ENCODE peak calls at places on chromosomes 3 and 15, in ten cellular contexts. O, H, F, G, A, L, U, N, W and Z are unnamed samples. For H3K4me1, the result is how much of the 10 kb centered on the place peaks cover.

GRCh38 chr3:97359958-97360357 is 404.6 kb upstream of the ARL6 start:
- DNase-seq in O (no peak), H (no peak), F (no peak), G (no peak), A (no peak), L (no peak), U (no peak), N (no peak), W (no peak), Z (no peak)

GRCh38 chr3:4633078-4634004 is 140.2 kb downstream of the ITPR1 start:
- DNase-seq in O (no peak), H (no peak), F (peak), G (no peak), A (no peak), L (no peak), U (peak), N (no peak), W (peak), Z (peak)

GRCh38 chr3:179186426-179186825 is 38.3 kb downstream of the PIK3CA start:
- DNase-seq in O (no peak), H (no peak), F (no peak), G (no peak), A (no peak), L (no peak), U (no peak), N (no peak), W (no peak), Z (no peak)

GRCh38 chr3:51970606-51971300 is 3.1 kb downstream of the ABHD14B start:
- DNase-seq in O (no peak), H (peak), F (no peak), G (peak), A (peak), L (no peak), U (no peak), N (no peak), W (no peak), Z (no peak)

GRCh38 chr3:46660543-46661523 is 32.6 kb downstream of the ALS2CL start:
- DNase-seq in O (no peak), H (no peak), F (no peak), G (no peak), A (no peak), L (peak), U (peak), N (peak), W (no peak), Z (peak)

GRCh38 chr3:110533089-110533488 is 538.5 kb upstream of the NECTIN3 start:
- DNase-seq in O (no peak), H (no peak), F (no peak), G (peak), A (peak), L (no peak), U (no peak), N (no peak), W (no peak), Z (no peak)

GRCh38 chr15:85754993-85755392 is 39.7 kb downstream of the KLHL25 start:
- DNase-seq in O (no peak), H (no peak), F (no peak), G (peak), A (peak), L (peak), U (no peak), N (no peak), W (no peak), Z (peak)

GRCh38 chr15:29208352-29208751 is 61.3 kb downstream of the NSMCE3 start:
- DNase-seq in O (no peak), H (no peak), F (no peak), G (no peak), A (no peak), L (no peak), U (no peak), N (no peak), W (peak), Z (no peak)

GRCh38 chr3:184737641-184738518 is 26.0 kb upstream of the MAGEF1 start:
- DNase-seq in O (no peak), H (no peak), F (peak), G (no peak), A (no peak), L (peak), U (peak), N (no peak), W (no peak), Z (peak)

GRCh38 chr3:115245437-115245836 is 98.3 kb upstream of the ZBTB20 start:
- DNase-seq in O (no peak), H (no peak), F (peak), G (no peak), A (no peak), L (no peak), U (peak), N (no peak), W (no peak), Z (peak)

GRCh38 chr3:15860014-15860934 is 62.5 kb upstream of the ANKRD28 start:
- DNase-seq in O (peak), H (peak), F (peak), G (peak), A (peak), L (no peak), U (peak), N (peak), W (peak), Z (peak)

GRCh38 chr3:2937055-2937454 is 173.1 kb downstream of the IL5RA start:
- DNase-seq in O (no peak), H (no peak), F (no peak), G (no peak), A (no peak), L (no peak), U (no peak), N (no peak), W (no peak), Z (no peak)
- H3K4me1 ChIP-seq in O (under half), H (under half), F (under half), G (under half), A (under half), L (under half), U (under half), N (under half), W (under half), Z (under half)

GRCh38 chr3:42055291-42055690 is 35.9 kb upstream of the TRAK1 start:
- DNase-seq in O (no peak), H (no peak), F (peak), G (no peak), A (no peak), L (no peak), U (peak), N (no peak), W (no peak), Z (no peak)
- H3K4me1 ChIP-seq in O (under half), H (half or more), F (under half), G (under half), A (under half), L (half or more), U (under half), N (under half), W (under half), Z (under half)

DNA sequence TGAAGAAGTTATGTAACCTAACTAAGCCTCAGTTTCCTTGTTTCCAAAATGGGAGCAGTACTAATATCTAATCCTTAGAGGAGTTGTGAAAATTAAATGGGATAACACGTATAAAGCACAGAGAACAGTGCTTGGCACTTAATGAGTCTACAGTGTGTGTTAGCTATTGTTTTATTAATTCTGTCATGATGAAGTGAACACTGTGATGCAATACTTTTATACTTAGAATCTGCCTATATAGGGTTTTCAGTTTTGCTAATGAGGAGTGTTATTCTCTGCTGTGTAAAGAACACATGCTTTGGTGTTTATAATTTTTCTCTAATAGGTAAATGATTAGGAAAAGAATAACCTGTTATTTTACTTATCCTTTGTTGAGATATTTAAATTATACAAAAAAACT is 65.2 kb downstream of the MBNL1 start:
- DNase-seq in O (no peak), H (no peak), F (no peak), G (no peak), A (no peak), L (no peak), U (no peak), N (no peak), W (no peak), Z (no peak)
- H3K4me1 ChIP-seq in O (half or more), H (under half), F (under half), G (under half), A (under half), L (half or more), U (under half), N (under half), W (under half), Z (under half)

GRCh38 chr15:44673639-44674038 is 10.2 kb upstream of the SPG11 start:
- DNase-seq in O (no peak), H (no peak), F (no peak), G (no peak), A (no peak), L (no peak), U (no peak), N (no peak), W (no peak), Z (no peak)
- H3K4me1 ChIP-seq in O (under half), H (under half), F (under half), G (under half), A (under half), L (under half), U (under half), N (under half), W (under half), Z (under half)

GRCh38 chr3:50604110-50604621 is 7.4 kb downstream of the CISH start:
- DNase-seq in O (no peak), H (no peak), F (no peak), G (no peak), A (no peak), L (no peak), U (no peak), N (no peak), W (no peak), Z (peak)

GRCh38 chr3:50605901-50606326 is 5.7 kb downstream of the CISH start:
- DNase-seq in O (peak), H (no peak), F (no peak), G (no peak), A (no peak), L (no peak), U (no peak), N (no peak), W (no peak), Z (peak)

GRCh38 chr3:50602675-50603191 is 8.8 kb downstream of the CISH start:
- DNase-seq in O (no peak), H (peak), F (no peak), G (peak), A (no peak), L (no peak), U (peak), N (no peak), W (no peak), Z (peak)

GRCh38 chr3:50604628-50605588 is 6.7 kb downstream of the CISH start:
- DNase-seq in O (no peak), H (peak), F (no peak), G (peak), A (peak), L (peak), U (no peak), N (peak), W (no peak), Z (peak)

DNA sequence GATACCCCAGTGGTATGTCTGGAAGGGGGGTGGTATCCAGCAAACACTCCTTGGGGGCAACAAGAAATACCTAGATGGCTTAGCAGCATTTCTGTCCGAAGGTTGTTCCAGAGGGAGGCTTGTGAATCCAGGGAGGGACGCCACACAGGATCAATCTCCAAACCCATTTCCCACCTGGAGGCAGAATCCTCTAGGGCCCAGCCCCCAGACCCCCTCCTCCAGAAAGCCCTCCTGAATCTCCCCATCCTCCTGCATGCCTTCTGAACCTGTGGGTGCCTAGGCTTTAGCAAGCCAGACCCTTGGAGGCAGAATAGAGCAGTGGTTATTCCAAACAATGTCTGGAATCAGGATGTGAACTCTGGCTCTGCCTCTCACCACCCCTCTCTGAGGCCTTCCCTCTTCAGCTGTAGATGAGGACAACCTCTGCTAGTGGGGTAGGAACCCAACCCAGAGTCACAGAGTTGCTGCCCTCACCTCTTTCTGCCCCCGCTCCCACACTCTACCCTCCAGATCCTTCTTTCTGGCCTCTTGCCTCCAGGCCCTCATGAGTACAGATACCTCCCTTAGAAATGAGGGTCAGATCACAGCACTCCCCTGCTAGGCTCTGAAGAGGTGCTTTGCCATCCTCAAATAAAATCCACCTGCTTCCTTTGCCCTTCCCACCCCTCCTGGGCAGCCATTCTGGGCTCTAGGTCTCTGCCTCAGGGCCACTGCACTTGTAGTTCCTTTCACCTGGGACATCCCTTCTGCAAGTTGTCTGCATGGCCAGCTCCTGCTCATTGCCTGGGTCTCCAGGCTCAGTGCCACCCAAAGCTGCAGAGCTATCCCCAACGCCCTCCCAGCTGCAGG is 8.1 kb downstream of the CISH start:
- DNase-seq in O (no peak), H (no peak), F (no peak), G (no peak), A (no peak), L (no peak), U (no peak), N (no peak), W (no peak), Z (peak)
- H3K4me1 ChIP-seq in O (half or more), H (half or more), F (half or more), G (half or more), A (half or more), L (half or more), U (under half), N (under half), W (under half), Z (under half)

GRCh38 chr3:66493464-66494099 is 7.2 kb downstream of the LRIG1 start:
- DNase-seq in O (no peak), H (peak), F (no peak), G (no peak), A (no peak), L (no peak), U (no peak), N (no peak), W (no peak), Z (no peak)
- H3K4me1 ChIP-seq in O (half or more), H (half or more), F (under half), G (half or more), A (half or more), L (half or more), U (under half), N (under half), W (half or more), Z (under half)

GRCh38 chr15:39624806-39625205 is 43.9 kb downstream of the THBS1 start:
- DNase-seq in O (peak), H (peak), F (peak), G (peak), A (peak), L (no peak), U (peak), N (peak), W (no peak), Z (peak)
- H3K4me1 ChIP-seq in O (under half), H (half or more), F (under half), G (under half), A (under half), L (half or more), U (under half), N (under half), W (under half), Z (under half)

DNA sequence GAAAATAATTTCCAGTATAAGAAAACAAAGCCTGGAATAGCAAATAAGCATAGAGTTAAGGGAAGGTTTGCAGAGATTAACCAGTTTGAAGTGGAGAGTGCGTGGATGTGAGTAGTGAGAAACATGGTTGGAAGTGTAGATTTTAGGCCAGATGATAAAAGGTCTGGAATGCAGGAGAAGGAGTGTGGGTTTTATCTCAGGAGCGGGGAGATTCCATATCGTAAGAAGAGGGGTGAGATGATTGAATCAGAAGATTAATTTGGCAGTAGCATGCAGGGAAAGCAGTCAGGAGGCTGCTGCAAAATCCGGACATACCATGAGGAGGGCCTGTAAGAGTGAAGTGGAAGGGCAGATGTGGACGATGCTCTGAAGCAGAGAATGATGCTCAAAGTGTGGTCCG is 13.7 kb downstream of the PPARG start:
- DNase-seq in O (no peak), H (no peak), F (no peak), G (no peak), A (no peak), L (no peak), U (no peak), N (no peak), W (no peak), Z (no peak)
- H3K4me1 ChIP-seq in O (under half), H (under half), F (under half), G (under half), A (under half), L (under half), U (under half), N (under half), W (under half), Z (under half)